ENCODE peak calls at places on chromosomes 4 and X, in five cellular contexts. One of them, this sample, is unnamed.

GRCh38 chrX:16215660-16216059 is 48.4 kb downstream of the MAGEB17 start:
- DNase-seq in GM23248: no peak
- DNase-seq in GM23338: peak; percentile 72
- DNase-seq in fibroblast of lung: no peak
- DNase-seq in OCI-LY7: no peak
- DNase-seq in this sample: no peak

GRCh38 chrX:1398431-1399340 is 6.8 kb upstream of the SLC25A6 start:
- DNase-seq in GM23248: no peak
- DNase-seq in GM23338: no peak
- DNase-seq in OCI-LY7: no peak
- DNase-seq in fibroblast of lung: no peak
- DNase-seq in this sample: no peak

GRCh38 chr4:76622717-76623116 is 187.7 kb downstream of the SHROOM3 start:
- DNase-seq in GM23248: no peak
- DNase-seq in GM23338: no peak
- DNase-seq in OCI-LY7: no peak
- DNase-seq in fibroblast of lung: no peak
- DNase-seq in this sample: no peak

GRCh38 chr4:146153964-146154536 is 21.5 kb upstream of the LSM6 start:
- DNase-seq in GM23248: no peak
- DNase-seq in fibroblast of lung: no peak
- DNase-seq in OCI-LY7: no peak
- DNase-seq in GM23338: no peak
- DNase-seq in this sample: no peak

GRCh38 chr4:137510866-137511265 is 21.4 kb downstream of the PCDH18 start:
- DNase-seq in GM23248: peak; percentile 95
- DNase-seq in OCI-LY7: no peak
- DNase-seq in fibroblast of lung: peak; percentile 95
- DNase-seq in GM23338: peak; percentile 62
- DNase-seq in this sample: no peak

GRCh38 chrX:94676285-94676684 is 1002.3 kb downstream of the FAM133A start:
- DNase-seq in OCI-LY7: no peak
- DNase-seq in GM23338: peak; percentile 9
- DNase-seq in fibroblast of lung: no peak
- DNase-seq in GM23248: no peak
- DNase-seq in this sample: no peak

GRCh38 chr4:145804134-145804533 is 124.2 kb downstream of the C4orf51 start:
- DNase-seq in OCI-LY7: no peak
- DNase-seq in GM23248: peak; percentile 92
- DNase-seq in fibroblast of lung: peak; percentile 94
- DNase-seq in GM23338: no peak
- DNase-seq in this sample: no peak

GRCh38 chr4:577499-578450 is 1.7 kb upstream of the TMEM271 start:
- DNase-seq in GM23338: peak; percentile 81
- DNase-seq in GM23248: peak; percentile 54
- DNase-seq in OCI-LY7: no peak
- DNase-seq in fibroblast of lung: peak; percentile 36
- DNase-seq in this sample: no peak

GRCh38 chr4:15182600-15183222 is 180.4 kb downstream of the CPEB2 start:
- DNase-seq in OCI-LY7: no peak
- DNase-seq in GM23338: no peak
- DNase-seq in GM23248: peak; percentile 46
- DNase-seq in fibroblast of lung: peak; percentile 60
- DNase-seq in this sample: no peak

GRCh38 chr4:165308606-165309005 is 18.9 kb upstream of the MSMO1 start:
- DNase-seq in fibroblast of lung: no peak
- DNase-seq in OCI-LY7: no peak
- DNase-seq in GM23338: no peak
- DNase-seq in GM23248: peak; percentile 12
- DNase-seq in this sample: no peak

GRCh38 chr4:37528161-37528560 is 158.0 kb downstream of the RELL1 start:
- DNase-seq in GM23338: peak; percentile 19
- DNase-seq in GM23248: peak; percentile 6
- DNase-seq in fibroblast of lung: no peak
- DNase-seq in OCI-LY7: no peak
- DNase-seq in this sample: no peak

GRCh38 chrX:86047174-86047991 is at the start of gene CHM:
- DNase-seq in OCI-LY7: peak; percentile 77
- DNase-seq in GM23338: peak; percentile 81
- DNase-seq in fibroblast of lung: peak; percentile 83
- DNase-seq in GM23248: peak; percentile 87
- DNase-seq in this sample: peak; percentile 72

GRCh38 chr4:70838400-70838971 is 1.2 kb downstream of the GRSF1 start:
- DNase-seq in GM23338: no peak
- DNase-seq in GM23248: peak; percentile 62
- DNase-seq in fibroblast of lung: peak; percentile 39
- DNase-seq in OCI-LY7: no peak
- DNase-seq in this sample: no peak

GRCh38 chr4:304987-305680 is at the start of gene ZNF732:
- DNase-seq in fibroblast of lung: peak; percentile 83
- DNase-seq in GM23248: peak; percentile 84
- DNase-seq in OCI-LY7: no peak
- DNase-seq in GM23338: peak; percentile 99
- DNase-seq in this sample: no peak

GRCh38 chr4:158121203-158121586 is 51.6 kb downstream of the GASK1B start:
- DNase-seq in fibroblast of lung: peak; percentile 99
- DNase-seq in GM23248: peak; percentile 97
- DNase-seq in OCI-LY7: no peak
- DNase-seq in GM23338: no peak
- DNase-seq in this sample: no peak

GRCh38 chrX:49237060-49237459 is 1.8 kb downstream of the CCDC22 start:
- DNase-seq in fibroblast of lung: no peak
- DNase-seq in GM23338: no peak
- DNase-seq in OCI-LY7: no peak
- DNase-seq in GM23248: no peak
- DNase-seq in this sample: no peak

GRCh38 chrX:38262715-38263620 is 42.3 kb upstream of the SRPX start:
- DNase-seq in OCI-LY7: no peak
- DNase-seq in fibroblast of lung: peak; percentile 53
- DNase-seq in GM23248: peak; percentile 1
- DNase-seq in GM23338: no peak
- DNase-seq in this sample: no peak

GRCh38 chr4:152102184-152103000 is 341.6 kb upstream of the GATB start:
- DNase-seq in fibroblast of lung: peak; percentile 83
- DNase-seq in GM23248: peak; percentile 48
- DNase-seq in GM23338: no peak
- DNase-seq in OCI-LY7: no peak
- DNase-seq in this sample: no peak

GRCh38 chr4:1231637-1232360 is 17.1 kb downstream of the CTBP1 start:
- DNase-seq in GM23338: no peak
- DNase-seq in fibroblast of lung: no peak
- DNase-seq in OCI-LY7: no peak
- DNase-seq in GM23248: peak; percentile 26
- DNase-seq in this sample: no peak

GRCh38 chr4:10781805-10782204 is 97.2 kb upstream of the CLNK start:
- DNase-seq in OCI-LY7: no peak
- DNase-seq in GM23338: no peak
- DNase-seq in fibroblast of lung: no peak
- DNase-seq in GM23248: no peak
- DNase-seq in this sample: no peak

GRCh38 chrX:146154191-146154590 is 336.6 kb downstream of the SLITRK2 start:
- DNase-seq in GM23338: no peak
- DNase-seq in GM23248: no peak
- DNase-seq in fibroblast of lung: no peak
- DNase-seq in OCI-LY7: no peak
- DNase-seq in this sample: no peak

GRCh38 chrX:1484638-1485019 is 31.9 kb upstream of the ASMTL start:
- DNase-seq in GM23338: no peak
- DNase-seq in OCI-LY7: peak; percentile 87
- DNase-seq in fibroblast of lung: no peak
- DNase-seq in GM23248: no peak
- DNase-seq in this sample: no peak

GRCh38 chr4:84384801-84385582 is 114.1 kb downstream of the NKX6-1 start:
- DNase-seq in OCI-LY7: no peak
- DNase-seq in fibroblast of lung: no peak
- DNase-seq in GM23338: peak; percentile 53
- DNase-seq in GM23248: no peak
- DNase-seq in this sample: no peak

GRCh38 chr4:5798946-5799345 is 87.9 kb downstream of the EVC start:
- DNase-seq in GM23338: no peak
- DNase-seq in GM23248: no peak
- DNase-seq in fibroblast of lung: no peak
- DNase-seq in OCI-LY7: no peak
- DNase-seq in this sample: no peak

GRCh38 chr4:176413171-176413570 is 93.4 kb downstream of the SPCS3 start:
- DNase-seq in GM23338: no peak
- DNase-seq in fibroblast of lung: no peak
- DNase-seq in GM23248: no peak
- DNase-seq in OCI-LY7: no peak
- DNase-seq in this sample: no peak

GRCh38 chr4:143395054-143395453 is 58.4 kb downstream of the GAB1 start:
- DNase-seq in GM23248: no peak
- DNase-seq in fibroblast of lung: no peak
- DNase-seq in OCI-LY7: no peak
- DNase-seq in GM23338: no peak
- DNase-seq in this sample: no peak

GRCh38 chr4:82515705-82516104 is 46.1 kb downstream of the TMEM150C start:
- DNase-seq in GM23248: peak; percentile 78
- DNase-seq in OCI-LY7: no peak
- DNase-seq in GM23338: no peak
- DNase-seq in fibroblast of lung: peak; percentile 94
- DNase-seq in this sample: no peak

GRCh38 chr4:55398461-55398860 is 2.7 kb downstream of the TMEM165 start:
- DNase-seq in fibroblast of lung: peak; percentile 46
- DNase-seq in GM23248: peak; percentile 79
- DNase-seq in OCI-LY7: no peak
- DNase-seq in GM23338: no peak
- DNase-seq in this sample: no peak

GRCh38 chrX:2710496-2710895 is 19.4 kb downstream of the CD99 start:
- DNase-seq in fibroblast of lung: peak; percentile 32
- DNase-seq in GM23338: peak; percentile 57
- DNase-seq in OCI-LY7: no peak
- DNase-seq in GM23248: peak; percentile 67
- DNase-seq in this sample: peak; percentile 47

GRCh38 chrX:2708601-2709200 is 17.6 kb downstream of the CD99 start:
- DNase-seq in OCI-LY7: peak; percentile 65
- DNase-seq in GM23248: no peak
- DNase-seq in GM23338: no peak
- DNase-seq in fibroblast of lung: no peak
- DNase-seq in this sample: peak; percentile 43

GRCh38 chrX:2707334-2707760 is 16.3 kb downstream of the CD99 start:
- DNase-seq in GM23248: peak; percentile 98
- DNase-seq in GM23338: peak; percentile 72
- DNase-seq in fibroblast of lung: peak; percentile 81
- DNase-seq in OCI-LY7: peak; percentile 97
- DNase-seq in this sample: peak; percentile 94

GRCh38 chrX:2710041-2710471 is 19.0 kb downstream of the CD99 start:
- DNase-seq in GM23248: peak; percentile 95
- DNase-seq in GM23338: no peak
- DNase-seq in OCI-LY7: no peak
- DNase-seq in fibroblast of lung: peak; percentile 72
- DNase-seq in this sample: peak; percentile 61

GRCh38 chrX:2708016-2708415 is 16.9 kb downstream of the CD99 start:
- DNase-seq in GM23248: peak; percentile 39
- DNase-seq in GM23338: no peak
- DNase-seq in fibroblast of lung: no peak
- DNase-seq in OCI-LY7: peak; percentile 55
- DNase-seq in this sample: peak; percentile 40
- H3K27ac ChIP-seq in GM23248: peak overlapping the region; percentile 95
- H3K27ac ChIP-seq in GM23338: peak overlapping the region; percentile 26
- H3K27ac ChIP-seq in fibroblast of lung: peak overlapping the region; percentile 76
- H3K27ac ChIP-seq in OCI-LY7: peak overlapping the region; percentile 95
- H3K27ac ChIP-seq in this sample: peak overlapping the region; percentile 90

DNA sequence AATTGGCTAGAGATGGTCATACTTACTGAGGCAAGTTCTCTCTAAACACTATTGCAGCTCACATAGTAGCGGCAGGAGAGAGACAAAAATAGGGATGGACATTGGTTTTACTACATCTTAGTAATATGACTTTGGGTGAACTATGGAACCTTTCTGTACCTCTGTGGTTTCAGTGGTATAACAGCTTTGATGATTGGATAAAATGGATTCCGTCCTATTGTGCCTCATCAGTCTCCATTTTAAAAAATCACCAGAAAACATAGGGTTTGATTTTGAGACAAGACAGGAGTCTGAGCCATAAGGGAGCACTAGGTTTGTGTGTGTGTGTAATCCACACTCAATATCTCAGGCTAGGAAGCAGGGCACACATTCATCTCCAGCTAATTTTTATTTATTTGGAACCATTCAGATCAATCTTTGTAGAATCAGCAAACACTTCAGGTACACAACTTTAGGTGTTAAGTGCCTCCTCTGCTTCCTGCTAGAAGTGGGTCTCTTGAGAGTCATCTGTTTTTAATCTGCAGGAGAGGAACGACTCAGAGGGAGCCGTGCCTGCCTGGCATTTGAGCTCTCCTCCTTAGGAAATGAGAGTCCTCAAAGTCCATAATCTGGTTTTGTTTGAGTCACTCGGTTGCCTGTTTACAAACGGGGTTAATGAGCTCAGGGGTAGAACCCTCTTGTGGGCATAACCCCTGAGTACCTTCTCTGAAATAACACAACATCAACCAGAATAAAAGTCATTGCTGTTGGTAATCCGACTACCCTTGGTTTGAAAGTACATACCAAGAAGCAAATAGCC is 238.5 kb upstream of the BOD1L1 start:
- DNase-seq in OCI-LY7: no peak
- DNase-seq in fibroblast of lung: peak; percentile 54
- DNase-seq in GM23338: no peak
- DNase-seq in GM23248: peak; percentile 39
- DNase-seq in this sample: no peak
- H2AFZ ChIP-seq in OCI-LY7: no peak overlapping the region
- H2AFZ ChIP-seq in fibroblast of lung: no peak overlapping the region
- H2AFZ ChIP-seq in GM23338: peak overlapping the region; percentile 67
- H2AFZ ChIP-seq in GM23248: no peak overlapping the region
- H2AFZ ChIP-seq in this sample: no peak overlapping the region

DNA sequence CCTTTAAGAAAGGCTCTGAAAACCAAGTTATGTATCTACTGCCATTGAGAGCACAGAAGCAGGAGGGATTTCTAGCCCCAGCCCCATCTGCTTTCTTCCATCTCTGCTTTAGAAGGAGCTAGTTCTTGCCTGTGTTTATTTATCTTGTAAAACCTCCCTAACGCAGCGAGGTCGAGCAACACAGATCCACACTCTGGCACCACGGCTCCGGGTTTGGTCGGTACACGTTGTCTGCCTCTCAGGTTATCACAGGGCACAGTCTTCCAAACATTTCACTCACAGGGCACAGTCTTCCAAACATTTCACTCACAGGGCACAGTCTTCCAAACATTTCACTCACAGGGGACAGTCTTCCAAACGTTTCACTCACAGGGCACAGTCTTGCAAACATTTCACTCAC is 69.7 kb upstream of the TLR3 start:
- DNase-seq in fibroblast of lung: no peak
- DNase-seq in GM23248: no peak
- DNase-seq in GM23338: no peak
- DNase-seq in OCI-LY7: no peak
- DNase-seq in this sample: no peak
- H3K36me3 ChIP-seq in fibroblast of lung: no peaks in the 10 kb centered on the region
- H3K36me3 ChIP-seq in GM23248: no peaks in the 10 kb centered on the region
- H3K36me3 ChIP-seq in GM23338: no peaks in the 10 kb centered on the region
- H3K36me3 ChIP-seq in OCI-LY7: no peaks in the 10 kb centered on the region
- H3K36me3 ChIP-seq in this sample: no peaks in the 10 kb centered on the region

DNA sequence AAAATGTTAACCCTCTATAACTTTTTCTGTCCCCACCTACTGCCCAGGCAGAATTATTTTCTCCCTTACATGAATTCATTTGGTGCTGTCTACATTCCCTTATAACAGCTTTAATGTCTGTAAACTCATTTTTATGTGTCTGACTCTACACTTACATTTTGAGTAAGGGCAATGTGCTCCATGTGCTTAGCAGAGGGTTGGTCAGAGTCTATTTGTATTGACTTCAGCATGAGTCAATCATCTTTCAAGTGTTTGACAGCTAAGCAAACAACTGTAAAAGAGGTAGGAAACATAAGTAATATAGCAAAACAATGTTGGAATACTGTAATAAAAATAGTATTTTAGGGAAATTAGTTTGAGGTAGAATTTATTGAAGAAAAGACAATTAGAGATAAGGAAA is 6.3 kb downstream of the IL15 start:
- DNase-seq in GM23338: no peak
- DNase-seq in GM23248: no peak
- DNase-seq in OCI-LY7: no peak
- DNase-seq in fibroblast of lung: no peak
- DNase-seq in this sample: no peak
- H3K27ac ChIP-seq in GM23338: no peak overlapping the region
- H3K27ac ChIP-seq in GM23248: peak overlapping the region; percentile 69
- H3K27ac ChIP-seq in OCI-LY7: no peak overlapping the region
- H3K27ac ChIP-seq in fibroblast of lung: no peak overlapping the region
- H3K27ac ChIP-seq in this sample: no peak overlapping the region